ENCODE peak calls at places on chromosomes 16 and 17, in six cellular contexts. One of them, this sample, is unnamed.

GRCh38 chr16:88432753-88433152 is 20.3 kb upstream of the ZFPM1 start:
- DNase-seq in cardiac muscle cell: no peak
- DNase-seq in tibial artery: no peak
- DNase-seq in CD8-positive, alpha-beta memory T cell: no peak
- DNase-seq in HCT116: no peak
- DNase-seq in iPS DF 6.9: no peak
- DNase-seq in this sample: no peak

GRCh38 chr17:40157972-40158371 is 17.6 kb downstream of the CASC3 start:
- DNase-seq in cardiac muscle cell: no peak
- DNase-seq in tibial artery: no peak
- DNase-seq in CD8-positive, alpha-beta memory T cell: no peak
- DNase-seq in HCT116: no peak
- DNase-seq in iPS DF 6.9: no peak
- DNase-seq in this sample: no peak

GRCh38 chr16:78748471-78748929 is 649.0 kb downstream of the WWOX start:
- DNase-seq in cardiac muscle cell: no peak
- DNase-seq in tibial artery: no peak
- DNase-seq in CD8-positive, alpha-beta memory T cell: no peak
- DNase-seq in HCT116: no peak
- DNase-seq in iPS DF 6.9: no peak
- DNase-seq in this sample: no peak

GRCh38 chr16:67396159-67396774 is 3.0 kb upstream of the TPPP3 start:
- DNase-seq in cardiac muscle cell: peak; percentile 81
- DNase-seq in tibial artery: peak; percentile 73
- DNase-seq in CD8-positive, alpha-beta memory T cell: no peak
- DNase-seq in HCT116: peak; percentile 71
- DNase-seq in iPS DF 6.9: no peak
- DNase-seq in this sample: peak; percentile 97

GRCh38 chr17:37220609-37220953 is 155.2 kb upstream of the C17orf78 start:
- DNase-seq in cardiac muscle cell: peak; percentile 38
- DNase-seq in tibial artery: no peak
- DNase-seq in CD8-positive, alpha-beta memory T cell: peak; percentile 8
- DNase-seq in HCT116: peak; percentile 2
- DNase-seq in iPS DF 6.9: no peak
- DNase-seq in this sample: peak; percentile 57

GRCh38 chr16:13866073-13866472 is 53.9 kb upstream of the ERCC4 start:
- DNase-seq in cardiac muscle cell: peak; percentile 86
- DNase-seq in tibial artery: peak; percentile 49
- DNase-seq in CD8-positive, alpha-beta memory T cell: no peak
- DNase-seq in HCT116: peak; percentile 72
- DNase-seq in iPS DF 6.9: peak; percentile 55
- DNase-seq in this sample: peak; percentile 88

GRCh38 chr17:43416998-43417891 is 18.5 kb downstream of the ARL4D start:
- DNase-seq in cardiac muscle cell: peak; percentile 26
- DNase-seq in tibial artery: peak; percentile 83
- DNase-seq in CD8-positive, alpha-beta memory T cell: no peak
- DNase-seq in HCT116: no peak
- DNase-seq in iPS DF 6.9: no peak
- DNase-seq in this sample: no peak

GRCh38 chr16:85491798-85492616 is 121.1 kb upstream of the GSE1 start:
- DNase-seq in cardiac muscle cell: peak; percentile 67
- DNase-seq in tibial artery: peak; percentile 73
- DNase-seq in CD8-positive, alpha-beta memory T cell: no peak
- DNase-seq in HCT116: peak; percentile 41
- DNase-seq in iPS DF 6.9: no peak
- DNase-seq in this sample: no peak

GRCh38 chr17:55726440-55726839 is 3.8 kb upstream of the TMEM100 start:
- DNase-seq in cardiac muscle cell: no peak
- DNase-seq in tibial artery: peak; percentile 78
- DNase-seq in CD8-positive, alpha-beta memory T cell: no peak
- DNase-seq in HCT116: no peak
- DNase-seq in iPS DF 6.9: no peak
- DNase-seq in this sample: no peak

GRCh38 chr16:49469930-49470451 is 96.4 kb downstream of the C16orf78 start:
- DNase-seq in cardiac muscle cell: no peak
- DNase-seq in tibial artery: peak; percentile 10
- DNase-seq in CD8-positive, alpha-beta memory T cell: no peak
- DNase-seq in HCT116: no peak
- DNase-seq in iPS DF 6.9: no peak
- DNase-seq in this sample: no peak

GRCh38 chr17:69427486-69428197 is 13.1 kb downstream of the MAP2K6 start:
- DNase-seq in cardiac muscle cell: no peak
- DNase-seq in tibial artery: no peak
- DNase-seq in CD8-positive, alpha-beta memory T cell: no peak
- DNase-seq in HCT116: no peak
- DNase-seq in iPS DF 6.9: no peak
- DNase-seq in this sample: no peak

GRCh38 chr17:69431835-69432234 is 17.3 kb downstream of the MAP2K6 start:
- DNase-seq in cardiac muscle cell: no peak
- DNase-seq in tibial artery: no peak
- DNase-seq in CD8-positive, alpha-beta memory T cell: no peak
- DNase-seq in HCT116: no peak
- DNase-seq in iPS DF 6.9: no peak
- DNase-seq in this sample: no peak

GRCh38 chr17:69433093-69433492 is 18.6 kb downstream of the MAP2K6 start:
- DNase-seq in cardiac muscle cell: no peak
- DNase-seq in tibial artery: no peak
- DNase-seq in CD8-positive, alpha-beta memory T cell: no peak
- DNase-seq in HCT116: no peak
- DNase-seq in iPS DF 6.9: no peak
- DNase-seq in this sample: no peak

GRCh38 chr17:69428252-69428980 is 13.9 kb downstream of the MAP2K6 start:
- DNase-seq in cardiac muscle cell: no peak
- DNase-seq in tibial artery: peak; percentile 37
- DNase-seq in CD8-positive, alpha-beta memory T cell: no peak
- DNase-seq in HCT116: no peak
- DNase-seq in iPS DF 6.9: no peak
- DNase-seq in this sample: no peak

DNA sequence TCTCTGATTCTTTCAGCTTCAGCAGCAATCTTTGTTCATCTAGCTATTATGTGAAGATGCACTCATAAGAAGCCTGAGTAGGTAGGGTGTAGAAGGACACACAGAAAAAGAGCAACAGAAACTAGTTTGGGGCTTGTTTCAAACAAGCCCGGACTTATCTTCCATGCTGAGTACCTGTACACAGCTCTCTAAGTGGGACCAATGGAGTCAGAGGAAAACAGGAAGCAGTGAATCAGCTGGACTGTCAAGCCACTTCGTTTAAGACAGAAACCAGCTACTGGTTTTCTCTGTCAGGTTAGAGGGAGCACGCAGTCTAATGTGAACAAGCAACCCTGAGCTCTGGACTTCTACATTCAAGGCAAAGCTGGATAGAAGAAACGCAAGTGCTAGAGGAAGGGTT is 16.0 kb downstream of the MAP2K6 start:
- DNase-seq in cardiac muscle cell: peak; percentile 87
- DNase-seq in tibial artery: no peak
- DNase-seq in CD8-positive, alpha-beta memory T cell: no peak
- DNase-seq in HCT116: no peak
- DNase-seq in iPS DF 6.9: no peak
- DNase-seq in this sample: no peak
- H3K27ac ChIP-seq in cardiac muscle cell: peak overlapping the region; percentile 89
- H3K27ac ChIP-seq in tibial artery: no peak overlapping the region
- H3K27ac ChIP-seq in CD8-positive, alpha-beta memory T cell: no peak overlapping the region
- H3K27ac ChIP-seq in HCT116: no peak overlapping the region
- H3K27ac ChIP-seq in iPS DF 6.9: no peak overlapping the region
- H3K27ac ChIP-seq in this sample: no peak overlapping the region

GRCh38 chr17:47792457-47792856 is 29.1 kb downstream of the OSBPL7 start:
- DNase-seq in cardiac muscle cell: no peak
- DNase-seq in tibial artery: no peak
- DNase-seq in CD8-positive, alpha-beta memory T cell: no peak
- DNase-seq in HCT116: no peak
- DNase-seq in iPS DF 6.9: no peak
- DNase-seq in this sample: no peak
- H3K27ac ChIP-seq in cardiac muscle cell: no peak overlapping the region
- H3K27ac ChIP-seq in tibial artery: no peak overlapping the region
- H3K27ac ChIP-seq in CD8-positive, alpha-beta memory T cell: no peak overlapping the region
- H3K27ac ChIP-seq in HCT116: no peak overlapping the region
- H3K27ac ChIP-seq in iPS DF 6.9: no peak overlapping the region
- H3K27ac ChIP-seq in this sample: no peak overlapping the region

GRCh38 chr17:66415366-66416206 is 113.2 kb downstream of the PRKCA start:
- DNase-seq in cardiac muscle cell: no peak
- DNase-seq in tibial artery: no peak
- DNase-seq in CD8-positive, alpha-beta memory T cell: no peak
- DNase-seq in HCT116: no peak
- DNase-seq in iPS DF 6.9: no peak
- DNase-seq in this sample: no peak
- H3K27ac ChIP-seq in cardiac muscle cell: no peak overlapping the region
- H3K27ac ChIP-seq in tibial artery: no peak overlapping the region
- H3K27ac ChIP-seq in CD8-positive, alpha-beta memory T cell: no peak overlapping the region
- H3K27ac ChIP-seq in HCT116: no peak overlapping the region
- H3K27ac ChIP-seq in iPS DF 6.9: no peak overlapping the region
- H3K27ac ChIP-seq in this sample: no peak overlapping the region

DNA sequence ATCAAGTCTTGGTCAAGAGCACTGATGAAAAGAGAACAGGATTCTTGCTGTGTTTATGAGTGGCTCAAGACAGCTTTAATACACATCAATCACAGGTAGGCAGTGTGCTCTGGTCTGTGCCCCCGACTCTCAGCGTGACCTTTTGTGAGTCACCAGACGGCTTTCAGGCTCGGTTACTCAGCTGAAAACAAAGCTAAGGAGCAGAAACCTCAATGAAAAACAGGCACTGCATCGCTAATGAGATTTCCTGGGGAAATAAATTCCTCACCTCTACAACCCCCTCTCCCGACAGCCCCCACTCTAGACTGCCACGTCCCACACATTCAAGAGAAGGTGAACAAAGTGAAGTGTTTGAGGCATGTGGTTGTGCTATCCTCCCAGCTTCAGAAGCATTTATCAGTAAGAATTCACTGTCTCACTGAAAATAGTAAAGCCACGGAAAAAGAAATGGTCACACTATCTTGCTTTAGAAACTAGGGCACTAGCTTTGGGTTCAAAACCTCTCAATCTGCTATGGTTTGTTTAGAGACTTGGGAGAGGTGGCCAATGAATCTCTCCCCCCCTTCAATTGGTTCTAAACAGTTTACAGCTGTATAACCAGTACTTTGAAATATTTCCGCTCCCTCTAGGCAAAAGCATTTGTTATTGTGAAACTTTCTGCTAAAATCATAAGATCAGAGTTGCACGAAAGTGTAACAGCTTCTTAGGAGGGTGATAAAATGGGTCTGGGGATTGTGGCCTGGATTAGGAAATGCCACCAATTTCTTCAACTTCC is 199.5 kb upstream of the PMFBP1 start:
- DNase-seq in cardiac muscle cell: peak; percentile 35
- DNase-seq in tibial artery: no peak
- DNase-seq in CD8-positive, alpha-beta memory T cell: no peak
- DNase-seq in HCT116: peak; percentile 15
- DNase-seq in iPS DF 6.9: peak; percentile 18
- DNase-seq in this sample: peak; percentile 83
- H3K27ac ChIP-seq in cardiac muscle cell: no peak overlapping the region
- H3K27ac ChIP-seq in tibial artery: no peak overlapping the region
- H3K27ac ChIP-seq in CD8-positive, alpha-beta memory T cell: no peak overlapping the region
- H3K27ac ChIP-seq in HCT116: no peak overlapping the region
- H3K27ac ChIP-seq in iPS DF 6.9: no peak overlapping the region
- H3K27ac ChIP-seq in this sample: no peak overlapping the region

DNA sequence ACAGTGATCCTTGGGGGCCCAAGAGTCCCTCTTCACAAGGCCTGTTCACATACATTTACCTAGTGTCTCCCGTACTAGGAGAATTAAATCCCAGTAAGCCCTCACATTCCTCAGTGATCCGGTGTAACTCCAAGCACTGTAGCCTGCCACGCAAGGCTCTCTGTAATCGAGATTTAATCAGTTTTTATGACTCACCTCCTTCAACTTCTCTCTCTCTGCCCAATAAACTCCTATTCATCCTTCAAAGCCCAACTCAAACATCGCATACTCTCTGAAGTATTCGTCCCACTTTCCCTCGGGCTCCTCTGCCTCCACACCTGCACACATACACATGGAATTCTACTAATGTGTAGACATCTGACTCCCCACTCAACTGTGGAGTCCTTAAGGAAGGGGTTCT is 141.8 kb downstream of the CMIP start:
- DNase-seq in cardiac muscle cell: peak; percentile 35
- DNase-seq in tibial artery: no peak
- DNase-seq in CD8-positive, alpha-beta memory T cell: no peak
- DNase-seq in HCT116: peak; percentile 74
- DNase-seq in iPS DF 6.9: no peak
- DNase-seq in this sample: no peak
- H3K27ac ChIP-seq in cardiac muscle cell: peak overlapping the region; percentile 57
- H3K27ac ChIP-seq in tibial artery: no peak overlapping the region
- H3K27ac ChIP-seq in CD8-positive, alpha-beta memory T cell: no peak overlapping the region
- H3K27ac ChIP-seq in HCT116: peak overlapping the region; percentile 69
- H3K27ac ChIP-seq in iPS DF 6.9: no peak overlapping the region
- H3K27ac ChIP-seq in this sample: no peak overlapping the region

GRCh38 chr17:5584971-5585794 is 874 bp upstream of the NLRP1 start:
- DNase-seq in cardiac muscle cell: no peak
- DNase-seq in tibial artery: no peak
- DNase-seq in CD8-positive, alpha-beta memory T cell: no peak
- DNase-seq in HCT116: no peak
- DNase-seq in iPS DF 6.9: no peak
- DNase-seq in this sample: no peak
- H3K27ac ChIP-seq in cardiac muscle cell: no peak overlapping the region
- H3K27ac ChIP-seq in tibial artery: peak overlapping the region; percentile 78
- H3K27ac ChIP-seq in CD8-positive, alpha-beta memory T cell: peak overlapping the region; percentile 96
- H3K27ac ChIP-seq in HCT116: peak overlapping the region; percentile 40
- H3K27ac ChIP-seq in iPS DF 6.9: no peak overlapping the region
- H3K27ac ChIP-seq in this sample: no peak overlapping the region

GRCh38 chr16:29996773-29997250 is 771 bp downstream of the INO80E start:
- DNase-seq in cardiac muscle cell: no peak
- DNase-seq in tibial artery: no peak
- DNase-seq in CD8-positive, alpha-beta memory T cell: no peak
- DNase-seq in HCT116: no peak
- DNase-seq in iPS DF 6.9: no peak
- DNase-seq in this sample: no peak

GRCh38 chr16:29993903-29994612 is 1.4 kb downstream of the HIRIP3 start:
- DNase-seq in cardiac muscle cell: no peak
- DNase-seq in tibial artery: no peak
- DNase-seq in CD8-positive, alpha-beta memory T cell: no peak
- DNase-seq in HCT116: no peak
- DNase-seq in iPS DF 6.9: no peak
- DNase-seq in this sample: no peak

GRCh38 chr16:29995911-29996772 is at the start of gene INO80E:
- DNase-seq in cardiac muscle cell: peak; percentile 97
- DNase-seq in tibial artery: peak; percentile 98
- DNase-seq in CD8-positive, alpha-beta memory T cell: peak; percentile 98
- DNase-seq in HCT116: peak; percentile 90
- DNase-seq in iPS DF 6.9: peak; percentile 96
- DNase-seq in this sample: peak; percentile 99

GRCh38 chr16:29994613-29995329 is 646 bp downstream of the HIRIP3 start:
- DNase-seq in cardiac muscle cell: no peak
- DNase-seq in tibial artery: no peak
- DNase-seq in CD8-positive, alpha-beta memory T cell: peak; percentile 62
- DNase-seq in HCT116: no peak
- DNase-seq in iPS DF 6.9: no peak
- DNase-seq in this sample: no peak

DNA sequence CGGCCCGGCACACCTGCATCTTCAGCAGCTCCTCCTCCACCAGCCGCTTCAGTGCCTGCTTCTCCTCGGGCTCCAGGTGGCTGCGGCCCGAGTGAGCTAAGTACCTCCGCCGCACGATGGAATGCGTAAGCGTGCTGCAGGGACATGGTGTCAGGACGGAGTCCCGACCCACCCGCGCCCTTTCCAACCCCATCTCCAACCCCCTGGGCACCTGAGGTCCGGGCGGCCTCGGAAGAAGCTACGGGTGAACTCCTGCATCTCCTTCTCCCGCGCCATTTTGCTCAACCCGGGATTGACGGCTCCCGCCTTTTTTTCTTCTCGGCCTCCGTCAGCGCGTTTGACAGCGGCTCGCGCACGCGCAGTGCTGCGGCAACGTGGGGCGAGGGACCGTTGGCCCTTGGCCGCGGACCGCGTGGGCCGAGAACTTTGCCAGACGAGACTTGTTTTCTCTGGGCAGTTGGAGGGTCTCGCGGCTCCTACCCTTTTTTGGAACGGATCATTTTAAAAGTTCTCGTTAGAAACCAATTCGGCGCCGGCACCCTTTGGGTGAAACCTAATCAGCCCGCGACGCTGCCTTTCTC is at the start of gene HIRIP3:
- DNase-seq in cardiac muscle cell: peak; percentile 91
- DNase-seq in tibial artery: peak; percentile 85
- DNase-seq in CD8-positive, alpha-beta memory T cell: peak; percentile 84
- DNase-seq in HCT116: peak; percentile 66
- DNase-seq in iPS DF 6.9: no peak
- DNase-seq in this sample: peak; percentile 94
- H3K27ac ChIP-seq in cardiac muscle cell: peak within 1 kb of the TSS; percentile 86
- H3K27ac ChIP-seq in tibial artery: peak within 1 kb of the TSS; percentile 87
- H3K27ac ChIP-seq in CD8-positive, alpha-beta memory T cell: peak within 1 kb of the TSS; percentile 95
- H3K27ac ChIP-seq in HCT116: peak within 1 kb of the TSS; percentile 88
- H3K27ac ChIP-seq in iPS DF 6.9: no peak within 1 kb of the TSS
- H3K27ac ChIP-seq in this sample: peak within 1 kb of the TSS; percentile 32